ENCODE peak calls at places on chromosome 13, in four cellular contexts. D is activated T-cell treated with anti-CD3 and anti-CD28 coated beads for 1 hour, M is bronchial epithelial cell, C is globus pallidus. H is an unnamed sample.

GRCh38 chr13:22195726-22196125 is 524.9 kb downstream of the FGF9 start:
- DNase-seq in D (no peak), C (no peak), M (no peak), H (no peak)

GRCh38 chr13:75587679-75588078 is 38.1 kb downstream of the UCHL3 start:
- DNase-seq in M (peak; percentile 2), D (no peak), C (no peak), H (peak; percentile 40)

GRCh38 chr13:110629735-110630134 is 14.4 kb downstream of the NAXD start:
- DNase-seq in M (no peak), C (no peak), D (no peak), H (no peak)

GRCh38 chr13:59450218-59450617 is 713.5 kb downstream of the DIAPH3 start:
- DNase-seq in M (no peak), C (no peak), D (no peak), H (no peak)

GRCh38 chr13:101492251-101492910 is 39.9 kb downstream of the ITGBL1 start:
- DNase-seq in D (no peak), M (no peak), C (no peak), H (no peak)

GRCh38 chr13:47945738-47946137 is 55.3 kb downstream of the SUCLA2 start:
- DNase-seq in M (peak; percentile 8), C (no peak), D (no peak), H (peak; percentile 19)

GRCh38 chr13:50453238-50453637 is 390.3 kb downstream of the DLEU7 start:
- DNase-seq in D (no peak), C (no peak), M (peak; percentile 31), H (no peak)

GRCh38 chr13:36163809-36164308 is 32.7 kb upstream of the DCLK1 start:
- DNase-seq in M (peak; percentile 46), C (no peak), D (no peak), H (peak; percentile 84)

GRCh38 chr13:49602005-49602404 is 16.6 kb upstream of the RCBTB1 start:
- DNase-seq in C (no peak), M (no peak), D (no peak), H (no peak)

GRCh38 chr13:112447761-112448603 is 71.8 kb downstream of the SPACA7 start:
- DNase-seq in C (no peak), M (no peak), D (no peak), H (no peak)

H was measured in mammary epithelial cell.